ENCODE peak calls at places on chromosomes 7 and 10, in six cellular contexts. V, K, W, L, G and U are unnamed samples.

GRCh38 chr10:96358851-96359540 is at the start of gene OPALIN:
- DNase-seq in V (no peak), K (no peak), W (no peak), L (no peak), G (no peak), U (no peak)

GRCh38 chr7:41459623-41460256 is 243.2 kb downstream of the INHBA start:
- DNase-seq in V (no peak), K (no peak), W (peak; percentile 5), L (no peak), G (no peak), U (no peak)

GRCh38 chr7:100503350-100503735 is 19.6 kb downstream of the NYAP1 start:
- DNase-seq in V (no peak), K (no peak), W (peak; percentile 91), L (no peak), G (no peak), U (no peak)

GRCh38 chr7:1843271-1843861 is 173.3 kb downstream of the ELFN1 start:
- DNase-seq in V (no peak), K (no peak), W (no peak), L (no peak), G (no peak), U (peak; percentile 86)

GRCh38 chr10:5811387-5811821 is 1.8 kb downstream of the GDI2 start:
- DNase-seq in V (no peak), K (no peak), W (peak; percentile 19), L (no peak), G (no peak), U (no peak)

GRCh38 chr10:61899997-61900828 is 1.3 kb upstream of the ARID5B start:
- DNase-seq in V (peak; percentile 34), K (peak; percentile 22), W (peak; percentile 80), L (peak; percentile 34), G (peak; percentile 34), U (peak; percentile 80)

GRCh38 chr7:50212666-50213621 is 91.6 kb upstream of the IKZF1 start:
- DNase-seq in V (no peak), K (no peak), W (no peak), L (no peak), G (no peak), U (no peak)

GRCh38 chr7:156019776-156020565 is 207.7 kb upstream of the SHH start:
- DNase-seq in V (no peak), K (no peak), W (no peak), L (no peak), G (no peak), U (no peak)

GRCh38 chr10:89167915-89168314 is 39.2 kb downstream of the CH25H start:
- DNase-seq in V (no peak), K (no peak), W (no peak), L (no peak), G (no peak), U (no peak)

GRCh38 chr7:22574756-22575517 is 74.9 kb upstream of the STEAP1B start:
- DNase-seq in V (no peak), K (no peak), W (peak; percentile 84), L (no peak), G (no peak), U (no peak)

GRCh38 chr10:78980354-78980753 is 88.4 kb upstream of the ZMIZ1 start:
- DNase-seq in V (no peak), K (no peak), W (no peak), L (no peak), G (no peak), U (no peak)

GRCh38 chr7:1666251-1666778 is 3.8 kb upstream of the ELFN1 start:
- DNase-seq in V (peak; percentile 69), K (no peak), W (no peak), L (peak; percentile 10), G (no peak), U (no peak)

GRCh38 chr7:151725844-151726770 is 150.8 kb downstream of the PRKAG2 start:
- DNase-seq in V (no peak), K (no peak), W (peak; percentile 57), L (no peak), G (no peak), U (no peak)

GRCh38 chr7:24979863-24980694 is at the start of gene OSBPL3:
- DNase-seq in V (peak; percentile 79), K (peak; percentile 91), W (peak; percentile 98), L (peak; percentile 96), G (peak; percentile 97), U (peak; percentile 98)

GRCh38 chr10:49225218-49225876 is 37.2 kb upstream of the TMEM273 start:
- DNase-seq in V (no peak), K (no peak), W (peak; percentile 5), L (no peak), G (no peak), U (no peak)

GRCh38 chr10:84256510-84257342 is 11.9 kb downstream of the RGR start:
- DNase-seq in V (peak; percentile 44), K (no peak), W (peak; percentile 48), L (no peak), G (no peak), U (no peak)

GRCh38 chr10:78757542-78757941 is 311.2 kb upstream of the ZMIZ1 start:
- DNase-seq in V (no peak), K (no peak), W (peak; percentile 9), L (no peak), G (no peak), U (no peak)

GRCh38 chr10:21527634-21528451 is 2.4 kb upstream of the SKIDA1 start:
- DNase-seq in V (no peak), K (no peak), W (no peak), L (no peak), G (no peak), U (peak; percentile 52)

GRCh38 chr7:151309306-151309705 is 32.3 kb upstream of the NUB1 start:
- DNase-seq in V (no peak), K (no peak), W (no peak), L (no peak), G (no peak), U (peak; percentile 28)

GRCh38 chr7:1670894-1671875 is 1.1 kb downstream of the ELFN1 start:
- DNase-seq in V (no peak), K (no peak), W (no peak), L (peak; percentile 8), G (no peak), U (no peak)

GRCh38 chr10:100724531-100725027 is 20.8 kb upstream of the PAX2 start:
- DNase-seq in V (no peak), K (no peak), W (no peak), L (no peak), G (no peak), U (no peak)

GRCh38 chr7:156919132-156919713 is 26.2 kb upstream of the LMBR1 start:
- DNase-seq in V (no peak), K (no peak), W (no peak), L (no peak), G (no peak), U (no peak)

GRCh38 chr7:140607441-140607989 is 33.1 kb downstream of the DENND2A start:
- DNase-seq in V (no peak), K (peak; percentile 67), W (no peak), L (peak; percentile 79), G (no peak), U (no peak)

GRCh38 chr10:35378547-35379210 is 42.4 kb downstream of the CCNY start:
- DNase-seq in V (no peak), K (no peak), W (no peak), L (no peak), G (no peak), U (no peak)

GRCh38 chr7:78197447-78197846 is 398.9 kb downstream of the PHTF2 start:
- DNase-seq in V (no peak), K (no peak), W (no peak), L (no peak), G (no peak), U (no peak)

GRCh38 chr7:50331564-50332208 is 27.2 kb downstream of the IKZF1 start:
- DNase-seq in V (no peak), K (no peak), W (no peak), L (no peak), G (no peak), U (no peak)

GRCh38 chr10:50552771-50553535 is 70.8 kb downstream of the SGMS1 start:
- DNase-seq in V (no peak), K (no peak), W (no peak), L (no peak), G (peak; percentile 20), U (no peak)

GRCh38 chr10:54800677-54801480 is at the start of gene PCDH15:
- DNase-seq in V (no peak), K (no peak), W (peak; percentile 17), L (no peak), G (no peak), U (peak; percentile 34)

GRCh38 chr7:73437091-73437490 is 3.5 kb downstream of the FZD9 start:
- DNase-seq in V (no peak), K (no peak), W (no peak), L (no peak), G (no peak), U (peak; percentile 72)

GRCh38 chr7:131076711-131077170 is 250.9 kb upstream of the MKLN1 start:
- DNase-seq in V (no peak), K (no peak), W (no peak), L (no peak), G (no peak), U (peak; percentile 18)
- H3K4me1 ChIP-seq in V (peaks cover 28% of the 10 kb centered on the region), K (no peaks in the 10 kb centered on the region), W (peaks cover 2% of the 10 kb centered on the region), L (peaks cover 28% of the 10 kb centered on the region), G (peaks cover 71% of the 10 kb centered on the region), U (peaks cover 4% of the 10 kb centered on the region)

GRCh38 chr7:118626739-118627138 is 402.2 kb downstream of the ANKRD7 start:
- DNase-seq in V (no peak), K (no peak), W (no peak), L (no peak), G (no peak), U (no peak)

GRCh38 chr7:118627467-118627866 is 403.0 kb downstream of the ANKRD7 start:
- DNase-seq in V (no peak), K (no peak), W (no peak), L (no peak), G (no peak), U (no peak)

DNA sequence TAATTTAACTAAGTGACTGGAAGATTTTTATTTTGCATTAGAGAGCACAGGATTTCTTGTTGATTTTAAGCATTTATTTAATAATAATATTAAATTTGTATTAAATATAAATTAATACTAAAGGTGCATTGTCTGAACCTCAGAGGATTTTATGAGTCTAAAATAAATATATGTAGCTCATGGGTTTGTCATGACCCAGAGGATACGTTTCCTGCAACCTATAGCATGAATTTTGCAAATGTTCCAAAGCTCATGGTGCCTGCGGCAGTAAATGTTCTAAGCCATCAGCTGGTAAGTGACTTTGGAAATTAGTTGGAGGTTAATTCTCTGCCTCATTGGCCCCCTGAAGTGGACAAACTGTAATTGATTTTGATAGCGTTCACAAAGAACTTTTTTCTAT is 397.3 kb downstream of the ANKRD7 start:
- DNase-seq in V (no peak), K (no peak), W (no peak), L (no peak), G (no peak), U (no peak)
- H3K27ac ChIP-seq in V (no peak overlapping the region), K (no peak overlapping the region), W (no peak overlapping the region), L (no peak overlapping the region), G (no peak overlapping the region), U (no peak overlapping the region)

GRCh38 chr10:103853428-103854264 is 1.7 kb downstream of the SH3PXD2A start:
- DNase-seq in V (no peak), K (no peak), W (no peak), L (no peak), G (no peak), U (no peak)
- H3K4me1 ChIP-seq in V (peaks cover 12% of the 10 kb centered on the region), K (peaks cover 4% of the 10 kb centered on the region), W (peaks cover 11% of the 10 kb centered on the region), L (peaks cover 27% of the 10 kb centered on the region), G (peaks cover 12% of the 10 kb centered on the region), U (peaks cover 25% of the 10 kb centered on the region)

DNA sequence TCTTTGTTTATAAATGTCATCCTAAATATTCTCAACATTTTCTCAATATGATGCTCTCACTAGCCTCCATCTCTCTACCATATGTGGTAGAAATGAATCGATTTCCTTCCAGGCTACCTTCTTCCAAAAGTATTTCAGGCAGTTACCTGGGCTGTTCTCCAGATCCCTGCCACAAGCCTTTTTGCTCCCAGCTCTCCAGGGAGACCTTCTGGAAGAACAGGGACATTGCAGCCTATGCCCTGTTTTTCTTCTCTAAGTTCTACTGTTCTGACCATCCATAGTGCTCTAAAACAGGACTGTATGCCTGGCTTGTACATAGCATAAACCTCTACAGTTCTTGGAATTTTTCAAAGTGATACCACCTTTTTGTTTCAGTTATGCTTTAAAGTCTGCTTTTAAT is 552.8 kb downstream of the ANKRD7 start:
- DNase-seq in V (no peak), K (no peak), W (no peak), L (no peak), G (no peak), U (no peak)
- H3K27ac ChIP-seq in V (no peak overlapping the region), K (no peak overlapping the region), W (no peak overlapping the region), L (no peak overlapping the region), G (no peak overlapping the region), U (no peak overlapping the region)